ENCODE peak calls at places on chromosomes 2 and 18, in four cellular contexts. Z is K562, G is HepG2, L is H1. W is an unnamed sample.

GRCh38 chr2:88265352-88265960 is 95.3 kb downstream of the THNSL2 start:
- DNase-seq in G (peak), L (no peak), Z (peak), W (peak)

GRCh38 chr2:168160897-168161296 is 86.5 kb downstream of the STK39 start:
- DNase-seq in L (no peak), G (peak), Z (peak), W (peak)

GRCh38 chr2:178761759-178762371 is 45.4 kb downstream of the TTN start:
- DNase-seq in G (peak), L (no peak), Z (peak), W (peak)

GRCh38 chr2:105287692-105288091 is 41.8 kb downstream of the TGFBRAP1 start:
- DNase-seq in G (peak), L (peak), Z (peak), W (peak)

GRCh38 chr2:105747997-105748396 is 3.3 kb downstream of the NCK2 start:
- DNase-seq in G (no peak), L (no peak), Z (no peak), W (no peak)

GRCh38 chr2:96164459-96165184 is 19.4 kb upstream of the DUSP2 start:
- DNase-seq in G (no peak), L (no peak), Z (no peak), W (no peak)

GRCh38 chr2:196370386-196370785 is 199.0 kb upstream of the STK17B start:
- DNase-seq in G (no peak), L (no peak), Z (no peak), W (no peak)

GRCh38 chr2:10135296-10136089 is 13.0 kb downstream of the RRM2 start:
- DNase-seq in G (no peak), L (no peak), Z (peak), W (no peak)

GRCh38 chr18:40687401-40687800 is 1267.6 kb upstream of the PIK3C3 start:
- DNase-seq in L (no peak), G (no peak), Z (no peak), W (no peak)

GRCh38 chr2:61244694-61245093 is 82.7 kb downstream of the C2orf74 start:
- DNase-seq in Z (no peak), G (peak), L (no peak), W (no peak)

GRCh38 chr2:61253136-61253535 is 91.1 kb downstream of the C2orf74 start:
- DNase-seq in L (no peak), G (no peak), Z (no peak), W (no peak)

GRCh38 chr2:61249521-61250071 is 87.6 kb downstream of the C2orf74 start:
- DNase-seq in G (no peak), Z (no peak), L (no peak), W (no peak)

GRCh38 chr2:61252031-61252430 is 90.0 kb downstream of the C2orf74 start:
- DNase-seq in G (no peak), L (no peak), Z (no peak), W (no peak)

GRCh38 chr2:61247204-61247812 is 85.3 kb downstream of the C2orf74 start:
- DNase-seq in Z (no peak), L (no peak), G (no peak), W (no peak)
- TF ChIP-seq FOSL1 in Z (peak), L (no peak), G (no peak), W (no peak)

GRCh38 chr2:74417763-74418162 is 3.7 kb downstream of the C2orf81 start:
- DNase-seq in G (no peak), L (no peak), Z (no peak), W (no peak)

GRCh38 chr2:74416721-74417120 is 4.7 kb downstream of the C2orf81 start:
- DNase-seq in L (no peak), G (no peak), Z (no peak), W (no peak)

GRCh38 chr2:74414913-74415761 is 6.3 kb downstream of the C2orf81 start:
- DNase-seq in L (no peak), Z (no peak), G (no peak), W (no peak)

GRCh38 chr2:74414475-74414874 is 6.9 kb downstream of the C2orf81 start:
- DNase-seq in L (no peak), G (no peak), Z (no peak), W (no peak)

DNA sequence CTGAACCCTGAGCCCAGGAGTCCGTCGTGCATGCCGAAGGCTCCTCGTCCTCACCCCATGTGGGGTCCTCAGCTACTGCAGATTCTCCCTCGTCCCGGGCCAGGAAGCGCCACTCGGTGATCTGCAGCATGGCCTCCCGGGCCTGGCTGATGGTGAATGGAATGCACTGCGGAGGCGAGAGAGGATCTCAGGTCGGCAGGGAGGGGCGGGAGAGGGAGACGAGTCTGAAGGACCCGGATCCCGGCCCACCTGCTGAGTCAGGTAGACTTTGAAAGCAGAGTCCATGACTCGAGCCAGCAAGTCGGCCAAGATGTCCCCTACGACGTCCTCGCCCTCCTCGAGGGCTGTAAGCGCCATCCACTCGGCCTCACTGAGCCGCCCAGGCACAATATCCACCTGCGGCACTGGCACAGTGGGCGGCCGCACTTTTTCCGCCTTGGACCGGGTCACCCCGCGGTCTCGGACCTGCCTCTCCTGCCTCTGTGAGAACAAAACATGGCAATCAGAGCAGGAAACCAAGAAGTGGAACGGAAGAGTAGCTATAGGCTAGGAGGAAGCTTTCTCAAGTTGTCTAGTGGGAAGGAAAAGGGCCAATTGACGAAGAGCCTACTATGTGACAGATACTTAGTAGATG is 5.5 kb downstream of the C2orf81 start:
- DNase-seq in Z (no peak), G (no peak), L (no peak), W (no peak)
- TF ChIP-seq FOSL1 in Z (no peak), G (no peak), L (no peak), W (no peak)

DNA sequence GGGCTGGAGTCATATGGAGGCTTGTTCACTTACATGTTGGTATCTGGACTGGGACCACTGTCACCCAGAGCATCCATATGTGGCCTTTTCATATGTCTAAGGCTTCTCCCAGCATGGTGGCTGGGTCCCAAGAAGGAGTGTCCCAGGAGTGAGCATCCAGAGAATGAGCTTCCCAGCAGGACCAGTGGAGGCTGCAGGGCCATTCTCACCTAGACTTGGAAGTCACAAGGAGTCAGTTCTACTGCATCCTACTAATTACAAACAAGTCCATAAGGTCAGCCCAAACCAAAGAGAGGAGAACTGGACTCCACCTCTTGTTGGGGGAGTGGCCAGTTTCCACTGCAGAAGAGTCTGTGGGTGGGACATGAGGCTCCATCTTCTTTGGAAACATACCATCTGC is 5.1 kb upstream of the TEX51 start:
- DNase-seq in Z (no peak), G (no peak), L (no peak), W (no peak)
- TF ChIP-seq FOSL1 in Z (no peak), G (no peak), L (no peak), W (no peak)

GRCh38 chr18:79979843-79980242 is 8.5 kb downstream of the TXNL4A start:
- DNase-seq in G (no peak), L (no peak), Z (no peak), W (no peak)
- TF ChIP-seq FOSL1 in G (no peak), L (no peak), Z (no peak), W (no peak)

GRCh38 chr2:19532797-19533196 is 174.4 kb upstream of the OSR1 start:
- DNase-seq in L (no peak), G (no peak), Z (no peak), W (no peak)
- TF ChIP-seq FOSL1 in L (no peak), G (no peak), Z (no peak), W (no peak)

DNA sequence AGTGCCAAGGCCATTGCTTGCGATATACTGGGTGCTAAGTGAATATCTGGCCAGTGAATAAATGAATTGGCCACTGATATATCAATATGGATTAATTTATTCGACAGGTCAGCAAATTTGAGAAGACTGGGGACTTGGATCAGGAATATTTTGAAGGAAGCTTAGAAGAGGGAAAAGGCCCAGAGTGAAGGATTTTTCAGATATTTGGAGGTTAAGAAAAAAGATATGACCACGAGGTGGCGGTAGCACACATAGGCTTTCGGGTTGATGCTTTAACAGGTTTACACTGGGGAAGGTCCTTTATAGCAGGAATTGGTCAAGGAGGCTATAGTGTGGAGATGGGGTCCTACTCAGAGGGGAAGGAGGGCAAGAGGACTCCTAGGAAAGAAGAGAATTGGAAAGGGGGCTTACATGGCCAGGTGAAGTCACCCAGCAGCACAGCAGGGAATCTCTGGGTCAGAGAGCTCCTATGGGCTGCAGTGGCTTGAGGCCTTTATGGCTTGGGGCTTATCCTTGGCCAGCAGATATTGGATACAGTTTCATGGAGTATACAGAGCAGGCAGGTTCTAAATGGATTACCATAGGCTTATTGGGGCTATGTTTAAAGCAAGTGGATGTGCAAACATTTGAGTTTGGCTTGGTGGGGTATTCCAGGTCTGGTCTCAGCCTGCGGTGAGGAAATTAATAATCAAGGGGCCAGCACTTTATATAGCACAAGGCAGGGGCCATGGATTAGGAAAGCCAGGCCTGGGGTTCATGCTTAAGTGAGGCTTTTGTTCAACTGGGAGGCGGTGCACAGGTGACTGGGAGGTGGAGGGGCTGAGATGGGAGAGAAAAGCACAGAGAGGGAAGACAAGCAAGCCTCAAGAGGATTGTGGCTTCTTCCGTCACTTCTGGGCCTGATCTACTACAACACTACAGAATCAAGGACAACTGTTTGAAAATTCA is 9.7 kb downstream of the IL1RN start:
- DNase-seq in Z (peak), G (peak), L (peak), W (no peak)
- TF ChIP-seq FOSL1 in Z (no peak), G (no peak), L (no peak), W (no peak)

DNA sequence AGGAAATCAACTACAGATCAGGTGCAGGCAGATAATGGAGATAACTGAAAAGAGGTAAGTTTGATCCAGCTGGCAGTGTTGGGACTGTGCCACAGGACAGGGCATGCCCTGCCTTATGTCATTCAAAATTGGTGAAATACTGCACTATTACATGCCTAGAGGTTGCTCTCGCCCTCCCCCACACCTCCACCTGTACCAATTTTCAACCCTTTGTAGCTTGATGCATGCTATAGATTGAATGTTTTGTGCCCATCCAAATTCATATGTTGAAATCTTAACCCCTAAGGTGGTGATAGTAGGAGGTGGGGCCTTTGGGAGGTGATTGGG is 72.1 kb upstream of the LYPD6B start:
- DNase-seq in Z (no peak), L (no peak), G (no peak), W (no peak)
- TF ChIP-seq FOSL1 in Z (no peak), L (no peak), G (no peak), W (no peak)

DNA sequence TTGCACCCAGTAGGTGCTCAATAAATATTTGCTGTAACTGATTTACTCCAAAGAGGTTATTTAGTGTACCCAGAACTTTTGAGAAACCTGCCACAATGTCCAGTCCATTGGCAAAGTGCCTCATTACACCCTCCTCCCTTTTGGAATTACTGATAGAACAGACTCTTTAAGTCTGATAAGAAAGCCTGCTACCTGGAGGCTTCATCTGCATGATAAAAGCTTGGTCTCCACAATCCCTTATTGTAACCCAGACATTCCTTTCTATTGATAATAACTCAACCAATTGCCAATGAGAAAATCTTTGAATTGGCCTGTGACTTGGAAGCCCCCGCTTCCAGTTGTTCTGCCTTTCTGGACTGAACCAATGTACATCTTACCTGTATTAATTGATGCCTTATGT is 281.2 kb upstream of the FBXO11 start:
- DNase-seq in G (no peak), L (no peak), Z (no peak), W (no peak)
- TF ChIP-seq FOSL1 in G (no peak), L (no peak), Z (no peak), W (no peak)

W was measured in HCT116.